ENCODE peak calls at places on chromosome 12, in four cellular contexts. F is right cardiac atrium, M is iPS DF 6.9, N is foreskin fibroblast. X is an unnamed sample.

GRCh38 chr12:51922762-51923505 is 15.6 kb downstream of the ACVRL1 start:
- DNase-seq in F (peak; percentile 66), N (peak; percentile 65), M (no peak), X (no peak)

GRCh38 chr12:109950625-109951024 is 45.5 kb downstream of the GIT2 start:
- DNase-seq in N (no peak), M (no peak), F (no peak), X (no peak)

GRCh38 chr12:46590991-46591703 is 218.6 kb upstream of the SLC38A2 start:
- DNase-seq in F (no peak), M (no peak), N (no peak), X (no peak)

GRCh38 chr12:3135522-3136461 is 58.6 kb downstream of the TSPAN9 start:
- DNase-seq in N (no peak), F (no peak), M (peak; percentile 88), X (peak; percentile 84)

GRCh38 chr12:82740129-82741000 is 53.7 kb downstream of the TMTC2 start:
- DNase-seq in N (peak; percentile 26), M (no peak), F (no peak), X (no peak)

GRCh38 chr12:38921025-38921677 is 15.8 kb upstream of the CPNE8 start:
- DNase-seq in F (peak; percentile 48), M (no peak), N (peak; percentile 2), X (peak; percentile 72)

GRCh38 chr12:123106640-123107359 is 44.1 kb downstream of the PITPNM2 start:
- DNase-seq in M (no peak), N (no peak), F (peak; percentile 68), X (no peak)

GRCh38 chr12:122871851-122872785 is 23.8 kb downstream of the VPS37B start:
- DNase-seq in M (peak; percentile 100), N (peak; percentile 91), F (peak; percentile 66), X (peak; percentile 96)

GRCh38 chr12:121804417-121805111 is 755 bp downstream of the SETD1B start:
- DNase-seq in M (no peak), N (no peak), F (no peak), X (peak; percentile 50)

GRCh38 chr12:120234643-120235368 is 30.7 kb downstream of the PXN start:
- DNase-seq in F (peak; percentile 92), N (peak; percentile 99), M (no peak), X (peak; percentile 71)

GRCh38 chr12:124913474-124914391 is 717 bp downstream of the UBC start:
- DNase-seq in F (peak; percentile 85), N (peak; percentile 50), M (no peak), X (peak; percentile 90)

GRCh38 chr12:78470354-78471195 is 394.0 kb upstream of the SYT1 start:
- DNase-seq in M (no peak), F (no peak), N (peak; percentile 35), X (peak; percentile 60)

GRCh38 chr12:25958254-25959068 is at the start of gene RASSF8:
- DNase-seq in N (peak; percentile 78), F (peak; percentile 82), M (peak; percentile 29), X (peak; percentile 95)

X was measured in neural progenitor cell.